ENCODE peak calls at places on chromosomes 6 and 20, in seven cellular contexts. B, L, S, U, O, I and C are unnamed samples. For H3K27me3, the result is how much of the 10 kb centered on the place peaks cover.

GRCh38 chr6:105645166-105645565 is 242.3 kb upstream of the PREP start:
- DNase-seq in B (no peak), U (no peak), S (no peak), I (no peak), O (peak), L (no peak), C (no peak)

GRCh38 chr6:33955566-33955965 is 151.8 kb upstream of the MLN start:
- DNase-seq in I (no peak), O (no peak), L (no peak), S (no peak), U (no peak), B (no peak), C (no peak)

GRCh38 chr20:50395258-50395729 is 114.9 kb upstream of the PTPN1 start:
- DNase-seq in S (peak), I (no peak), B (peak), L (no peak), O (peak), U (no peak), C (no peak)

GRCh38 chr20:20839771-20840170 is 127.3 kb upstream of the RALGAPA2 start:
- DNase-seq in S (no peak), B (no peak), L (no peak), U (no peak), I (no peak), O (no peak), C (no peak)

GRCh38 chr6:35181933-35182612 is 31.7 kb upstream of the SCUBE3 start:
- DNase-seq in B (peak), L (no peak), U (peak), S (peak), O (peak), I (peak), C (no peak)

GRCh38 chr20:25238319-25239037 is 9.4 kb upstream of the PYGB start:
- DNase-seq in O (peak), U (peak), S (no peak), B (no peak), I (no peak), L (no peak), C (no peak)

GRCh38 chr20:9348746-9349145 is 165.6 kb upstream of the LAMP5 start:
- DNase-seq in S (no peak), U (no peak), O (no peak), B (no peak), I (no peak), L (no peak), C (no peak)

GRCh38 chr6:166629628-166630027 is 2.6 kb upstream of the RPS6KA2 start:
- DNase-seq in S (no peak), U (no peak), O (peak), I (no peak), B (no peak), L (no peak), C (no peak)

GRCh38 chr6:112205521-112206458 is 48.6 kb downstream of the LAMA4 start:
- DNase-seq in I (no peak), B (no peak), S (no peak), U (peak), O (no peak), L (no peak), C (no peak)

GRCh38 chr6:24621626-24622360 is 24.2 kb downstream of the KIAA0319 start:
- DNase-seq in O (no peak), B (no peak), S (no peak), L (no peak), I (no peak), U (no peak), C (no peak)

DNA sequence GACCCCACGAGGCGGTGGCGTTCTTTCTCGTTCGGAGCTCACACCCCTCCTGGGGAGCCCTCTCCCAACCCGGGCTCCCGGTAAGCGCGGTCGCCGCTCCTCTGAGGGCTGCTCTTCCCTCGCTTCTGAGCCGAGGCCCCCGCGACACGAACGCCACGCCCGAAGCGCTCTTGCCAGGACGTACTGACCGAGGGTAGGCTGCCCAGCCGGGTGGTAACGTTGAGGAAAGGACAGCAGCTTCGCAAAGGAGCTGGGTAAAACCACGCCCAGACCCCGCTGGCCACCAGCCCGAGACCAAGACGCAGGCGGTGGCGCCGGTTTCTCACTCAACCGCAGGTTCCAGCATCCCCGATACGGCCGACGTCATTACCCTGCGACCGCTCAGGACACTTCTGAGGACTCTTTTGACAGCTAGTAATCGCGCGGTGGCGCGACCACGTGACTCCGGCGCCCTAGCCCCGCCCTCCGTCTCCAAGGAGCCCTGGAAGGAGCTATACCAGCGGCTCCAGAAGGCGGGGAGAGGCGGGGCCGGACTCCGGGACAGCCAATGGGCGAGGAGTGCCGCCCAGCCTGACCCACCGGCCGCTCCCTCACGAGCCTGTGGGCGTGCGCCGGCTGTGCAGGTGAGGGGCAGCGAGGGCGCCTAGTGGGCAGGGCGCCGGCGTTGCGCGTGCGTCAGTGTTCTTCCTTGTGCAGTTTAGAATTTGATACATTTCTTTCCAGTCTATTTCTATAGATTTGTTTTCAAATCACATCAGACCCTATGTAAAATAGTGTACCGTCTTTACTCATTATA is 4.0 kb upstream of the GZF1 start:
- DNase-seq in L (peak), U (peak), B (peak), I (peak), S (peak), O (peak), C (peak)
- TF ChIP-seq CTCF in L (peak), U (peak), B (no peak), I (peak), S (peak), O (no peak), C (peak)

GRCh38 chr20:40691566-40692239 is 2.7 kb upstream of the MAFB start:
- DNase-seq in S (no peak), B (no peak), O (no peak), L (no peak), U (no peak), I (peak), C (no peak)
- H3K27me3 ChIP-seq in S (under half), B (under half), O (under half), L (under half), U (under half), I (half or more), C (under half)

GRCh38 chr6:117404548-117404947 is 21.2 kb downstream of the ROS1 start:
- DNase-seq in S (no peak), O (peak), U (peak), I (peak), L (no peak), B (no peak), C (no peak)
- TF ChIP-seq CTCF in S (no peak), O (peak), U (peak), I (peak), L (no peak), B (no peak), C (no peak)

DNA sequence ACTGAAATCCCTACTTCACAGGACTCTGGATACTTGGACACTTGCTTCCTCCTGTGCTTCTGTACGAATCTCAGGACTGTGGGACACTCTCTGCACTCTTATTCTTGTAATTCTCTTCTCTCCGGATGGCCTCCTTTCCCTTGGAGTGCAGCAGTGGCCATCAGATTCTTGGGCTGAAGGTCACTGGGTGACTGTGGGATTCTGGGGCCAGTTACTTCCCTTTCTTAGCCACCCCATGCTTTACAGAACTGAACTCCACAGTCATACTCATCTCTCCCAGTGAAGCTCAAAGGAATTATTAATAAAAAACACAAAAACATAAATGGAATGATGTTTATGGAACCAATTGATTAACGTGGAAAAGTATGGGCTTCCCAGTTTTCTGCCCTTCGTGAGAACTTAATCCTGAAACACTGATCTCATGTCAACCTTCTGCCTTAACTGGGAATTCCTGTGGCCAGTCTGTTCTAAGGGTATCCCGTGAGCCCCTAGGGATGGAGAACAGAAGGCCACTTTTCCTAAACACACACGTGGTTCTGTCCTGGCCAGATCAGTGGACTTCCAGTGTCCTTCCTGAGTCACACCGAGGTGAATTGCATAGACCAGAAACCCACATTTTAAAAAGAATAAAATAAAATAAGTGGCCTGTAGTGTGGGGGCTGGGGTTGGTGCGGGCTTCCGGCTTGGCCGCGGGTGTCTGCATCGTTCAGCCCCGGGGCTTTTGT is 23.6 kb upstream of the HLA-E start:
- DNase-seq in L (no peak), O (no peak), U (no peak), B (no peak), S (no peak), I (no peak), C (no peak)
- H3K27me3 ChIP-seq in L (half or more), O (half or more), U (under half), B (half or more), S (under half), I (half or more), C (half or more)

GRCh38 chr6:551405-551804 is 105.5 kb downstream of the HUS1B start:
- DNase-seq in O (peak), I (peak), S (no peak), U (peak), B (no peak), L (no peak), C (no peak)
- TF ChIP-seq CTCF in O (no peak), I (peak), S (no peak), U (peak), B (no peak), L (no peak), C (no peak)